ENCODE peak calls at places on chromosomes 12 and 14, in seven cellular contexts. S is WTC11, P is lower leg skin, A is coronary artery, W is HL-60, L is GM13976, T is RWPE1. X is an unnamed sample.

GRCh38 chr12:6834254-6834653 is 6.0 kb downstream of the P3H3 start:
- DNase-seq in S (no peak), P (no peak), A (no peak), W (no peak), L (no peak), T (no peak), X (no peak)

GRCh38 chr14:60723218-60724079 is 702 bp downstream of the SIX4 start:
- DNase-seq in S (peak; percentile 66), P (peak; percentile 86), A (peak; percentile 74), W (no peak), L (peak; percentile 63), T (peak; percentile 27), X (peak; percentile 39)

GRCh38 chr12:10213168-10214130 is 772 bp downstream of the GABARAPL1 start:
- DNase-seq in S (peak; percentile 60), P (peak; percentile 96), A (peak; percentile 93), W (peak; percentile 77), L (peak; percentile 75), T (peak; percentile 48), X (peak; percentile 92)

GRCh38 chr12:122124370-122124769 is 45.8 kb downstream of the MLXIP start:
- DNase-seq in S (no peak), P (no peak), A (no peak), W (no peak), L (no peak), T (no peak), X (no peak)

GRCh38 chr14:79580908-79581307 is 630.4 kb downstream of the DIO2 start:
- DNase-seq in S (no peak), P (no peak), A (no peak), W (no peak), L (no peak), T (no peak), X (no peak)

GRCh38 chr14:93538411-93538810 is 107.7 kb downstream of the UNC79 start:
- DNase-seq in S (peak; percentile 64), P (no peak), A (no peak), W (no peak), L (no peak), T (peak; percentile 25), X (no peak)

GRCh38 chr12:3119745-3120660 is 42.8 kb downstream of the TSPAN9 start:
- DNase-seq in S (no peak), P (peak; percentile 91), A (peak; percentile 83), W (no peak), L (no peak), T (peak; percentile 39), X (no peak)

GRCh38 chr14:69682607-69683263 is 71.3 kb downstream of the SUSD6 start:
- DNase-seq in S (no peak), P (peak; percentile 59), A (peak; percentile 38), W (no peak), L (peak; percentile 23), T (no peak), X (peak; percentile 40)

GRCh38 chr14:23725980-23726746 is 90.0 kb downstream of the DHRS2 start:
- DNase-seq in S (no peak), P (no peak), A (no peak), W (no peak), L (no peak), T (no peak), X (no peak)

GRCh38 chr12:80498059-80498728 is 54.2 kb downstream of the PTPRQ start:
- DNase-seq in S (no peak), P (no peak), A (no peak), W (no peak), L (no peak), T (no peak), X (no peak)
- TF ChIP-seq CTCF in S (no peak), P (no peak), A (no peak), W (no peak), L (no peak), T (no peak), X (no peak)

GRCh38 chr12:125185740-125186470 is 120.7 kb downstream of the AACS start:
- DNase-seq in S (peak; percentile 93), P (no peak), A (no peak), W (peak; percentile 33), L (peak; percentile 75), T (peak; percentile 48), X (peak; percentile 52)
- TF ChIP-seq CTCF in S (no peak), P (no peak), A (no peak), W (no peak), L (peak; percentile 27), T (peak; percentile 77), X (no peak)

GRCh38 chr12:24679135-24679534 is 269.8 kb downstream of the BCAT1 start:
- DNase-seq in S (no peak), P (no peak), A (no peak), W (peak; percentile 2), L (no peak), T (no peak), X (no peak)
- TF ChIP-seq CTCF in S (no peak), P (no peak), A (no peak), W (no peak), L (no peak), T (no peak), X (no peak)

DNA sequence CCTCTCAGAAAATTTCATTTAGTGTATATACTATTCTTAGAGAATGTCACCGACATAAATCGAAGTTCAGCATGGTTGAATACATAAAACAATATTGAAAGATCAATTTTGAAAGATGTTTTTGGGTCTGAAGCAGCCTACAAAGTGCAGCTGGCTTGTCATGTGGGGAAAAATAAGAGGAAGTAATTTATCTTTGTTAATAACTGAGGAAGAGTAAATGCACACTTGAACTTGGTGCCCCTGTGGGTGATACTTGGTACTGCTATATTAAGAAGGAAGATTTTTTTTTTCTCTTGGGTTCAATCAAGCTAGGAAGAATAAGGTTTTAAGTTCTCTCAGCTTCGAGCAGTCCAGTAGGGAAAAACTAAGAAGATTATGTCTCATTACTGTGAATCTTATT is 661.3 kb downstream of the RPL10L start:
- DNase-seq in S (no peak), P (no peak), A (no peak), W (no peak), L (no peak), T (no peak), X (no peak)
- TF ChIP-seq CTCF in S (peak; percentile 31), P (no peak), A (no peak), W (no peak), L (no peak), T (no peak), X (peak; percentile 39)

GRCh38 chr14:89936654-89937185 is 17.8 kb downstream of the EFCAB11 start:
- DNase-seq in S (no peak), P (no peak), A (no peak), W (no peak), L (no peak), T (no peak), X (no peak)
- TF ChIP-seq CTCF in S (no peak), P (no peak), A (no peak), W (no peak), L (no peak), T (no peak), X (no peak)

X was measured in activated CD8-positive, alpha-beta T cell treated with anti-CD3 and anti-CD28 coated beads for 36 hours.